ENCODE peak calls at places on chromosomes 3 and 15, in eight cellular contexts. One of them, this sample, is unnamed.

GRCh38 chr3:36380171-36381031 is at the start of gene STAC:
- DNase-seq in GM13976: peak
- DNase-seq in osteocyte: no peak
- DNase-seq in AG09319: no peak
- DNase-seq in lower leg skin: peak
- DNase-seq in neural crest cell: peak
- DNase-seq in H9: peak
- DNase-seq in BE2C: peak
- DNase-seq in this sample: peak

GRCh38 chr3:183182073-183182472 is 19.5 kb upstream of the LAMP3 start:
- DNase-seq in GM13976: no peak
- DNase-seq in osteocyte: peak
- DNase-seq in AG09319: no peak
- DNase-seq in lower leg skin: no peak
- DNase-seq in neural crest cell: no peak
- DNase-seq in H9: no peak
- DNase-seq in BE2C: no peak
- DNase-seq in this sample: no peak

GRCh38 chr3:42052132-42052866 is 38.9 kb upstream of the TRAK1 start:
- DNase-seq in GM13976: no peak
- DNase-seq in osteocyte: no peak
- DNase-seq in AG09319: no peak
- DNase-seq in lower leg skin: peak
- DNase-seq in neural crest cell: no peak
- DNase-seq in H9: no peak
- DNase-seq in BE2C: no peak
- DNase-seq in this sample: no peak

GRCh38 chr3:13645791-13646637 is 97.1 kb downstream of the FBLN2 start:
- DNase-seq in GM13976: no peak
- DNase-seq in osteocyte: no peak
- DNase-seq in AG09319: no peak
- DNase-seq in lower leg skin: no peak
- DNase-seq in neural crest cell: no peak
- DNase-seq in H9: no peak
- DNase-seq in BE2C: no peak
- DNase-seq in this sample: no peak

GRCh38 chr3:40120816-40121215 is 188.7 kb upstream of the EIF1B start:
- DNase-seq in GM13976: no peak
- DNase-seq in osteocyte: no peak
- DNase-seq in AG09319: peak
- DNase-seq in lower leg skin: no peak
- DNase-seq in neural crest cell: no peak
- DNase-seq in H9: no peak
- DNase-seq in BE2C: peak
- DNase-seq in this sample: peak

GRCh38 chr3:169389211-169389924 is 274.1 kb downstream of the MECOM start:
- DNase-seq in GM13976: no peak
- DNase-seq in osteocyte: no peak
- DNase-seq in AG09319: no peak
- DNase-seq in lower leg skin: no peak
- DNase-seq in neural crest cell: no peak
- DNase-seq in H9: no peak
- DNase-seq in BE2C: no peak
- DNase-seq in this sample: no peak

GRCh38 chr3:14448063-14448462 is 45.7 kb downstream of the SLC6A6 start:
- DNase-seq in GM13976: no peak
- DNase-seq in osteocyte: no peak
- DNase-seq in AG09319: no peak
- DNase-seq in lower leg skin: no peak
- DNase-seq in neural crest cell: no peak
- DNase-seq in H9: no peak
- DNase-seq in BE2C: no peak
- DNase-seq in this sample: no peak

GRCh38 chr15:69265347-69265955 is 33.3 kb upstream of the PAQR5 start:
- DNase-seq in GM13976: no peak
- DNase-seq in osteocyte: no peak
- DNase-seq in AG09319: peak
- DNase-seq in lower leg skin: no peak
- DNase-seq in neural crest cell: no peak
- DNase-seq in H9: no peak
- DNase-seq in BE2C: no peak
- DNase-seq in this sample: no peak

GRCh38 chr3:194225988-194226663 is 90.2 kb downstream of the HES1 start:
- DNase-seq in GM13976: no peak
- DNase-seq in osteocyte: no peak
- DNase-seq in AG09319: no peak
- DNase-seq in lower leg skin: peak
- DNase-seq in neural crest cell: no peak
- DNase-seq in H9: no peak
- DNase-seq in BE2C: no peak
- DNase-seq in this sample: no peak

GRCh38 chr3:147378186-147378503 is 28.2 kb downstream of the ZIC4 start:
- DNase-seq in GM13976: no peak
- DNase-seq in osteocyte: peak
- DNase-seq in AG09319: no peak
- DNase-seq in lower leg skin: no peak
- DNase-seq in neural crest cell: no peak
- DNase-seq in H9: no peak
- DNase-seq in BE2C: no peak
- DNase-seq in this sample: no peak

GRCh38 chr15:69380100-69380725 is 33.9 kb upstream of the KIF23 start:
- DNase-seq in GM13976: no peak
- DNase-seq in osteocyte: no peak
- DNase-seq in AG09319: no peak
- DNase-seq in lower leg skin: no peak
- DNase-seq in neural crest cell: no peak
- DNase-seq in H9: peak
- DNase-seq in BE2C: no peak
- DNase-seq in this sample: no peak

GRCh38 chr3:162034368-162034767 is 537.8 kb downstream of the OTOL1 start:
- DNase-seq in GM13976: no peak
- DNase-seq in osteocyte: no peak
- DNase-seq in AG09319: no peak
- DNase-seq in lower leg skin: no peak
- DNase-seq in neural crest cell: no peak
- DNase-seq in H9: no peak
- DNase-seq in BE2C: no peak
- DNase-seq in this sample: no peak

GRCh38 chr3:177468331-177468730 is 271.0 kb upstream of the TBL1XR1 start:
- DNase-seq in GM13976: no peak
- DNase-seq in osteocyte: no peak
- DNase-seq in AG09319: peak
- DNase-seq in lower leg skin: no peak
- DNase-seq in neural crest cell: no peak
- DNase-seq in H9: no peak
- DNase-seq in BE2C: no peak
- DNase-seq in this sample: no peak

GRCh38 chr3:172106989-172107388 is 67.6 kb downstream of the FNDC3B start:
- DNase-seq in GM13976: peak
- DNase-seq in osteocyte: no peak
- DNase-seq in AG09319: no peak
- DNase-seq in lower leg skin: no peak
- DNase-seq in neural crest cell: no peak
- DNase-seq in H9: no peak
- DNase-seq in BE2C: no peak
- DNase-seq in this sample: no peak

GRCh38 chr3:173826901-173827609 is 429.5 kb downstream of the NLGN1 start:
- DNase-seq in GM13976: no peak
- DNase-seq in osteocyte: no peak
- DNase-seq in AG09319: no peak
- DNase-seq in lower leg skin: no peak
- DNase-seq in neural crest cell: no peak
- DNase-seq in H9: no peak
- DNase-seq in BE2C: no peak
- DNase-seq in this sample: no peak

GRCh38 chr3:22241110-22241509 is 490.1 kb upstream of the ZNF385D start:
- DNase-seq in GM13976: no peak
- DNase-seq in osteocyte: no peak
- DNase-seq in AG09319: no peak
- DNase-seq in lower leg skin: no peak
- DNase-seq in neural crest cell: no peak
- DNase-seq in H9: no peak
- DNase-seq in BE2C: no peak
- DNase-seq in this sample: no peak

GRCh38 chr15:66674756-66675155 is 27.3 kb upstream of the SMAD6 start:
- DNase-seq in GM13976: no peak
- DNase-seq in osteocyte: no peak
- DNase-seq in AG09319: no peak
- DNase-seq in lower leg skin: no peak
- DNase-seq in neural crest cell: no peak
- DNase-seq in H9: no peak
- DNase-seq in BE2C: no peak
- DNase-seq in this sample: no peak

GRCh38 chr3:126013742-126014141 is 44.8 kb downstream of the ROPN1B start:
- DNase-seq in GM13976: peak
- DNase-seq in osteocyte: peak
- DNase-seq in AG09319: no peak
- DNase-seq in lower leg skin: peak
- DNase-seq in neural crest cell: no peak
- DNase-seq in H9: peak
- DNase-seq in BE2C: no peak
- DNase-seq in this sample: no peak

GRCh38 chr3:8660271-8660731 is 15.7 kb upstream of the SSUH2 start:
- DNase-seq in GM13976: no peak
- DNase-seq in osteocyte: no peak
- DNase-seq in AG09319: no peak
- DNase-seq in lower leg skin: no peak
- DNase-seq in neural crest cell: no peak
- DNase-seq in H9: no peak
- DNase-seq in BE2C: no peak
- DNase-seq in this sample: no peak

GRCh38 chr3:141738636-141739363 is 702 bp downstream of the RNF7 start:
- DNase-seq in GM13976: peak
- DNase-seq in osteocyte: no peak
- DNase-seq in AG09319: no peak
- DNase-seq in lower leg skin: peak
- DNase-seq in neural crest cell: no peak
- DNase-seq in H9: no peak
- DNase-seq in BE2C: no peak
- DNase-seq in this sample: no peak

GRCh38 chr15:79431636-79432344 is at the start of gene MINAR1:
- DNase-seq in GM13976: peak
- DNase-seq in osteocyte: no peak
- DNase-seq in AG09319: peak
- DNase-seq in lower leg skin: no peak
- DNase-seq in neural crest cell: peak
- DNase-seq in H9: peak
- DNase-seq in BE2C: peak
- DNase-seq in this sample: peak

GRCh38 chr3:16932877-16933276 is 48.1 kb downstream of the PLCL2 start:
- DNase-seq in GM13976: no peak
- DNase-seq in osteocyte: no peak
- DNase-seq in AG09319: no peak
- DNase-seq in lower leg skin: no peak
- DNase-seq in neural crest cell: no peak
- DNase-seq in H9: no peak
- DNase-seq in BE2C: no peak
- DNase-seq in this sample: no peak

GRCh38 chr15:94324835-94325767 is 93.7 kb downstream of the MCTP2 start:
- DNase-seq in GM13976: no peak
- DNase-seq in osteocyte: no peak
- DNase-seq in AG09319: no peak
- DNase-seq in lower leg skin: no peak
- DNase-seq in neural crest cell: no peak
- DNase-seq in H9: no peak
- DNase-seq in BE2C: no peak
- DNase-seq in this sample: no peak

DNA sequence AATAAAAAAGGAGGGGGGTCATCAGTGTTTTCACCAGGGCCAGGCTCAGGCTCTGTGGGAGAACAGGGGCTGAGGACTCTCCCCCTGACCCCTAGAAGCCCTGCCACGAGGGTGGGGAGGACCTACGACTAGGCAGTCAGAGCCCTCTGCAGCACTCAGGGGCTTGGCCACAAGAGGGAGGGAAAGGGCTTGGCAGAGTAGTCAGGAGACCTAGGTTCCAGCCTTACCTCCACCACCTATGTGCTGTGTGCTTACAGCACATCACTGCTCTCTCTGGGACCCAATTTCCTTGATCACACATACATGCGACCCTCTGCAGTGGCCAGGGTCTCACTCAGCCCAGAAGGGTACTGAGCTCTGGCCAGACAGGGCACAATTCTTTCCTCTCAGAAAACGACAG is 16.3 kb upstream of the SKIC8 start:
- DNase-seq in GM13976: peak
- DNase-seq in osteocyte: no peak
- DNase-seq in AG09319: no peak
- DNase-seq in lower leg skin: peak
- DNase-seq in neural crest cell: peak
- DNase-seq in H9: peak
- DNase-seq in BE2C: peak
- DNase-seq in this sample: no peak
- TF ChIP-seq CTCF in GM13976: no peak
- TF ChIP-seq CTCF in osteocyte: peak
- TF ChIP-seq CTCF in AG09319: peak
- TF ChIP-seq CTCF in lower leg skin: no peak
- TF ChIP-seq CTCF in neural crest cell: peak
- TF ChIP-seq CTCF in H9: peak
- TF ChIP-seq CTCF in BE2C: peak
- TF ChIP-seq CTCF in this sample: peak

DNA sequence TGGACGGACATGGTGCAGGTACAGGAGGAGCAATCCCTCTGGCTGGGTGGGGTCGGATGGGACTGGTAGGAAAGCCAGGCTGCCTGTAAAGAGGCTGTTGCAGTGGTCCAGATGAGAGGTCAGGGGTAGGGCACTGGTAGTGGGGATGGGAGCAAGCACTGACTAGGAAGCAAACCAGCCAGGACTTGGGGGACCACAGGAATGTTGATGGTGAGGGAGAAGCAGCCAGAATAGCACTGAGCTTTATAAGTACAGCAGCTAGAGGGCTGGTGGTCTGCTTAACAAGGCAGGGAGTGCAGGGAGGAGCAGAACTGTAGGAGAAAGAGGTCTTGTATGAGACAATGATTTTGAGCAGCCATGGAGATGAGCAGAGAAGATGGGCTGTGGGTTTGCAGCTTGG is 38.7 kb upstream of the PTPN23 start:
- DNase-seq in GM13976: no peak
- DNase-seq in osteocyte: no peak
- DNase-seq in AG09319: no peak
- DNase-seq in lower leg skin: no peak
- DNase-seq in neural crest cell: no peak
- DNase-seq in H9: no peak
- DNase-seq in BE2C: no peak
- DNase-seq in this sample: no peak
- TF ChIP-seq CTCF in GM13976: no peak
- TF ChIP-seq CTCF in osteocyte: no peak
- TF ChIP-seq CTCF in AG09319: no peak
- TF ChIP-seq CTCF in lower leg skin: no peak
- TF ChIP-seq CTCF in neural crest cell: no peak
- TF ChIP-seq CTCF in H9: no peak
- TF ChIP-seq CTCF in BE2C: no peak
- TF ChIP-seq CTCF in this sample: no peak

GRCh38 chr15:92938387-92938786 is 38.3 kb downstream of the CHD2 start:
- DNase-seq in GM13976: no peak
- DNase-seq in osteocyte: no peak
- DNase-seq in AG09319: no peak
- DNase-seq in lower leg skin: no peak
- DNase-seq in neural crest cell: no peak
- DNase-seq in H9: no peak
- DNase-seq in BE2C: no peak
- DNase-seq in this sample: no peak
- TF ChIP-seq CTCF in GM13976: no peak
- TF ChIP-seq CTCF in osteocyte: peak
- TF ChIP-seq CTCF in AG09319: no peak
- TF ChIP-seq CTCF in lower leg skin: no peak
- TF ChIP-seq CTCF in neural crest cell: peak
- TF ChIP-seq CTCF in H9: peak
- TF ChIP-seq CTCF in BE2C: peak
- TF ChIP-seq CTCF in this sample: peak

GRCh38 chr3:134527037-134527436 is 41.2 kb downstream of the CEP63 start:
- DNase-seq in GM13976: peak
- DNase-seq in osteocyte: no peak
- DNase-seq in AG09319: no peak
- DNase-seq in lower leg skin: no peak
- DNase-seq in neural crest cell: no peak
- DNase-seq in H9: peak
- DNase-seq in BE2C: peak
- DNase-seq in this sample: peak
- TF ChIP-seq CTCF in GM13976: no peak
- TF ChIP-seq CTCF in osteocyte: peak
- TF ChIP-seq CTCF in AG09319: no peak
- TF ChIP-seq CTCF in lower leg skin: no peak
- TF ChIP-seq CTCF in neural crest cell: peak
- TF ChIP-seq CTCF in H9: peak
- TF ChIP-seq CTCF in BE2C: peak
- TF ChIP-seq CTCF in this sample: no peak